ENCODE peak calls at places on chromosome 7, in nine cellular contexts. H is suprapubic skin, Q is ovary, S is H1, V is SK-N-SH, O is HepG2, U is stomach, F is A549, K is sigmoid colon. T is an unnamed sample.

GRCh38 chr7:32479574-32480200 is 10.5 kb downstream of the LSM5 start:
- DNase-seq in Q (no peak), K (no peak), V (peak), U (no peak), F (peak), O (peak), H (no peak), S (peak), T (no peak)

GRCh38 chr7:27424749-27425148 is 182.1 kb downstream of the EVX1 start:
- DNase-seq in O (no peak), H (no peak), U (no peak), V (no peak), K (no peak), S (no peak), Q (no peak), F (peak), T (no peak)

GRCh38 chr7:121620953-121621606 is 225.0 kb upstream of the FAM3C start:
- DNase-seq in H (no peak), Q (no peak), U (no peak), O (no peak), S (peak), K (no peak), F (no peak), V (no peak), T (no peak)

GRCh38 chr7:112573302-112574039 is 92.7 kb downstream of the LSMEM1 start:
- DNase-seq in H (no peak), O (no peak), V (no peak), S (no peak), F (no peak), K (no peak), Q (no peak), U (no peak), T (no peak)

GRCh38 chr7:37315752-37316711 is 132.6 kb downstream of the ELMO1 start:
- DNase-seq in F (no peak), Q (no peak), V (no peak), K (peak), S (no peak), U (no peak), H (no peak), O (no peak), T (peak)

GRCh38 chr7:20484366-20484765 is 131.1 kb upstream of the ABCB5 start:
- DNase-seq in V (no peak), Q (no peak), H (no peak), K (no peak), U (no peak), O (no peak), F (no peak), S (no peak), T (no peak)

GRCh38 chr7:139776486-139777303 is 1.1 kb downstream of the HIPK2 start:
- DNase-seq in U (no peak), F (peak), Q (peak), O (peak), H (no peak), V (peak), S (peak), K (no peak), T (no peak)

GRCh38 chr7:112149734-112150133 is 56.5 kb downstream of the DOCK4 start:
- DNase-seq in K (no peak), V (no peak), S (no peak), F (no peak), U (no peak), Q (no peak), O (no peak), H (no peak), T (no peak)

GRCh38 chr7:47314728-47315601 is 266.9 kb downstream of the TNS3 start:
- DNase-seq in O (no peak), V (no peak), F (no peak), Q (peak), S (peak), H (no peak), U (no peak), K (peak), T (no peak)

GRCh38 chr7:139602143-139602722 is 78.7 kb downstream of the CLEC2L start:
- DNase-seq in H (no peak), U (no peak), K (no peak), S (no peak), V (peak), F (peak), Q (no peak), O (peak), T (no peak)

GRCh38 chr7:142894112-142894835 is 8.7 kb upstream of the TRPV6 start:
- DNase-seq in S (no peak), V (no peak), Q (no peak), H (peak), O (no peak), K (no peak), F (no peak), U (no peak), T (no peak)

GRCh38 chr7:28533731-28534531 is 121.6 kb downstream of the CREB5 start:
- DNase-seq in Q (peak), H (no peak), F (peak), V (no peak), U (no peak), K (peak), S (no peak), O (no peak), T (peak)

GRCh38 chr7:3739983-3740382 is 438.9 kb downstream of the SDK1 start:
- DNase-seq in K (no peak), Q (no peak), S (no peak), F (no peak), U (no peak), V (no peak), H (no peak), O (no peak), T (no peak)

GRCh38 chr7:154726368-154726767 is 276.6 kb downstream of the PAXIP1 start:
- DNase-seq in F (no peak), H (no peak), V (no peak), U (no peak), Q (no peak), S (no peak), K (no peak), O (no peak), T (no peak)

GRCh38 chr7:115449689-115450088 is 527.8 kb downstream of the MDFIC start:
- DNase-seq in U (no peak), F (no peak), S (no peak), K (no peak), O (no peak), V (no peak), H (no peak), Q (no peak), T (no peak)

GRCh38 chr7:81608748-81609382 is 161.0 kb downstream of the HGF start:
- DNase-seq in K (no peak), O (no peak), F (peak), S (no peak), H (no peak), V (no peak), Q (no peak), U (no peak), T (no peak)

GRCh38 chr7:2052657-2053048 is 180.1 kb downstream of the MAD1L1 start:
- DNase-seq in Q (no peak), V (no peak), K (no peak), F (no peak), S (no peak), H (no peak), O (no peak), U (no peak), T (no peak)

GRCh38 chr7:107220356-107220755 is 51.6 kb downstream of the HBP1 start:
- DNase-seq in Q (no peak), O (no peak), F (no peak), V (no peak), H (no peak), K (no peak), S (no peak), U (no peak), T (no peak)

GRCh38 chr7:151871904-151872303 is 5.0 kb downstream of the PRKAG2 start:
- DNase-seq in Q (no peak), K (no peak), V (no peak), F (peak), S (no peak), O (no peak), U (no peak), H (no peak), T (no peak)

GRCh38 chr7:116777613-116778380 is 84.6 kb upstream of the CAPZA2 start:
- DNase-seq in S (no peak), F (no peak), Q (no peak), V (no peak), O (no peak), H (no peak), U (no peak), K (no peak), T (no peak)

GRCh38 chr7:33868151-33868550 is 37.2 kb upstream of the BMPER start:
- DNase-seq in K (no peak), Q (no peak), S (no peak), U (no peak), V (peak), H (no peak), O (no peak), F (no peak), T (no peak)

GRCh38 chr7:151598045-151598444 is 78.3 kb upstream of the RHEB start:
- DNase-seq in O (peak), Q (no peak), F (no peak), V (no peak), S (no peak), H (no peak), U (no peak), K (no peak), T (no peak)

GRCh38 chr7:98051118-98051744 is 55.4 kb upstream of the LMTK2 start:
- DNase-seq in O (peak), Q (no peak), U (peak), H (peak), S (peak), V (peak), K (no peak), F (no peak), T (peak)

GRCh38 chr7:158959954-158960353 is 103.6 kb downstream of the DYNC2I1 start:
- DNase-seq in V (no peak), H (no peak), S (no peak), F (no peak), U (no peak), Q (no peak), O (no peak), K (no peak), T (no peak)

GRCh38 chr7:90180011-90180585 is 25.8 kb downstream of the STEAP1 start:
- DNase-seq in Q (no peak), O (peak), K (no peak), U (no peak), F (peak), H (no peak), V (no peak), S (no peak), T (no peak)

GRCh38 chr7:37942934-37943610 is 22.6 kb downstream of the EPDR1 start:
- DNase-seq in F (peak), V (peak), Q (peak), U (no peak), S (peak), H (no peak), K (peak), O (peak), T (peak)

GRCh38 chr7:91772100-91772794 is 108.3 kb downstream of the MTERF1 start:
- DNase-seq in S (no peak), V (no peak), U (no peak), Q (no peak), F (no peak), K (no peak), O (no peak), H (no peak), T (no peak)

GRCh38 chr7:20798081-20798693 is 11.5 kb upstream of the SP8 start:
- DNase-seq in H (no peak), Q (no peak), K (no peak), U (peak), S (peak), V (peak), F (peak), O (no peak), T (peak)

GRCh38 chr7:68729361-68729760 is 868.9 kb upstream of the AUTS2 start:
- DNase-seq in O (no peak), Q (no peak), V (no peak), K (no peak), F (no peak), S (no peak), U (no peak), H (no peak), T (no peak)

GRCh38 chr7:114370177-114370576 is 44.4 kb upstream of the FOXP2 start:
- DNase-seq in H (no peak), Q (no peak), V (no peak), F (no peak), S (no peak), K (no peak), O (no peak), U (no peak), T (no peak)

GRCh38 chr7:40804477-40805215 is 669.8 kb downstream of the SUGCT start:
- DNase-seq in V (no peak), O (no peak), U (no peak), H (no peak), F (no peak), S (no peak), Q (no peak), K (no peak), T (no peak)

GRCh38 chr7:102287082-102287464 is 405 bp downstream of the SH2B2 start:
- DNase-seq in F (no peak), S (no peak), K (no peak), Q (peak), O (no peak), H (no peak), U (no peak), V (peak), T (no peak)

GRCh38 chr7:37234928-37235327 is 213.7 kb downstream of the ELMO1 start:
- DNase-seq in V (peak), O (peak), F (peak), Q (no peak), K (no peak), U (no peak), H (no peak), S (no peak), T (no peak)

GRCh38 chr7:23020742-23021401 is 6.9 kb upstream of the HYCC1 start:
- DNase-seq in U (no peak), F (peak), S (no peak), V (no peak), K (peak), O (no peak), H (no peak), Q (no peak), T (no peak)

GRCh38 chr7:137073571-137074325 is 205.3 kb downstream of the CHRM2 start:
- DNase-seq in H (no peak), S (no peak), K (no peak), Q (no peak), U (no peak), F (no peak), V (no peak), O (no peak), T (no peak)

GRCh38 chr7:104541897-104542296 is 213.5 kb downstream of the LHFPL3 start:
- DNase-seq in V (no peak), H (no peak), O (no peak), Q (no peak), S (no peak), U (no peak), K (no peak), F (no peak), T (no peak)

GRCh38 chr7:124811341-124811740 is 45.7 kb upstream of the GPR37 start:
- DNase-seq in U (no peak), O (no peak), S (no peak), F (no peak), Q (no peak), V (no peak), K (no peak), H (no peak), T (no peak)

GRCh38 chr7:131071786-131072504 is 255.7 kb upstream of the MKLN1 start:
- DNase-seq in F (peak), K (no peak), V (peak), O (no peak), Q (peak), U (peak), H (no peak), S (no peak), T (no peak)
- H3K4me3 ChIP-seq in F (no peak), K (no peak), V (peak), O (no peak), Q (no peak), U (no peak), H (peak), S (no peak), T (no peak)

GRCh38 chr7:5692112-5692844 is 89.2 kb downstream of the RNF216 start:
- DNase-seq in H (peak), U (peak), S (no peak), F (peak), Q (peak), O (peak), K (peak), V (peak), T (peak)
- TF ChIP-seq EP300 in H (no peak), U (no peak), S (no peak), F (peak), Q (no peak), O (no peak), K (no peak), V (no peak), T (peak)

GRCh38 chr7:108456845-108457540 is 757 bp upstream of the NRCAM start:
- DNase-seq in U (no peak), K (no peak), V (no peak), O (no peak), Q (no peak), F (no peak), H (no peak), S (no peak), T (no peak)
- H3K4me3 ChIP-seq in U (peak), K (peak), V (peak), O (no peak), Q (peak), F (peak), H (peak), S (peak), T (peak)

GRCh38 chr7:16028103-16028502 is 341.6 kb upstream of the MEOX2 start:
- DNase-seq in U (no peak), V (no peak), S (no peak), O (no peak), H (no peak), K (no peak), F (no peak), Q (no peak), T (no peak)
- TF ChIP-seq EP300 in U (no peak), V (no peak), S (no peak), O (no peak), H (no peak), K (no peak), F (no peak), Q (no peak), T (no peak)

DNA sequence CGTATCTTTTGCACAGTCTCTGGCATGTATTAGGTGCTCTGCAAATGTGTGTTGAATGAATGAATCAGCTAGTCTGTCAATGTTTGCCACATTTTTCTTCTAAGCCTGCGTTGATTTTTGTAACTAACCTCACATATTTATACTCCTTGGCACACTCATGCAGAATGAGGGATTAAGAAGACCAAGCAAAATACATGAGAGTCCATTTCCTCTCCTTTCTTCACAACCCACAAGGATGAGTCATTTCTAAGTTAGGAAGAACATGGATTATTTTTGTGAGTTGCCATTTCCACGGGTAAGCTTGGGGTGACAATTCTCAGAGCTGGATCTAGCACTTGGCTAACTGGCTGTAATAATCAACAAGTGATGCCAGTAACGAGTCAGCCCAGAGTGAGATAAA is 158.8 kb downstream of the TWIST1 start:
- DNase-seq in U (no peak), H (no peak), F (no peak), S (no peak), O (no peak), Q (no peak), K (no peak), V (no peak), T (no peak)
- H3K4me3 ChIP-seq in U (no peak), H (no peak), F (no peak), S (no peak), O (no peak), Q (no peak), K (no peak), V (no peak), T (no peak)

DNA sequence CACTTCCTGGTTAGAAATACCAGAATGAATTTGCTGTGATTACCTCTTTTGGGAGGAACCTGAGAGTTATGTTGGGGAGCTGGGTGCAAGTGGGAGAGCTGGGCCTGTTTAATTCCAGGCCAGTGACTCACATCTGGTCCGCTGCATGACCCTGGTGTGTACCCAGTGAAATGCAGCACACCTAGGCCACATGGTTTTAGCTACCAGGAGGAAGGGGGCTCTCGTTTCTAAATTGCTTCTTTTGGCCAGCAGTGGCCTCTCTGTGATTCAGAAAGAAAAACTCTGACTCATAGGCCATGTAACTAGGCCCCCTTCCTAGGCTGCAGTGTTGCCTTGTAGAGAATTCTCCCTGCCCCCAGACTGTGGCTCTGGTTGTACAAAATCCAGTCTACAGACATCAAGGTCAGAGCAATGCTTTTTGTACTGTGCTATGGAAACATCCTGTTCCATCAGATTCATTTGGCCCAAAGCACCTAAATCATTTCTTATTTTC is 6.7 kb downstream of the AGFG2 start:
- DNase-seq in H (no peak), K (peak), O (peak), S (no peak), V (peak), F (peak), U (no peak), Q (peak), T (peak)
- TF ChIP-seq EP300 in H (no peak), K (no peak), O (peak), S (no peak), V (peak), F (peak), U (no peak), Q (no peak), T (no peak)

GRCh38 chr7:73716318-73716890 is 3.1 kb downstream of the STX1A start:
- DNase-seq in V (no peak), Q (no peak), F (peak), O (no peak), K (no peak), S (no peak), U (no peak), H (no peak), T (no peak)

GRCh38 chr7:73717991-73718405 is 1.5 kb downstream of the STX1A start:
- DNase-seq in H (no peak), V (no peak), S (no peak), K (no peak), F (no peak), U (no peak), O (no peak), Q (no peak), T (peak)

GRCh38 chr7:73717025-73717807 is 2.3 kb downstream of the STX1A start:
- DNase-seq in F (no peak), O (no peak), U (no peak), K (peak), Q (no peak), H (no peak), V (no peak), S (no peak), T (no peak)

GRCh38 chr7:73718438-73718881 is 1.0 kb downstream of the STX1A start:
- DNase-seq in U (no peak), S (no peak), Q (no peak), F (no peak), K (no peak), H (no peak), O (no peak), V (peak), T (no peak)

DNA sequence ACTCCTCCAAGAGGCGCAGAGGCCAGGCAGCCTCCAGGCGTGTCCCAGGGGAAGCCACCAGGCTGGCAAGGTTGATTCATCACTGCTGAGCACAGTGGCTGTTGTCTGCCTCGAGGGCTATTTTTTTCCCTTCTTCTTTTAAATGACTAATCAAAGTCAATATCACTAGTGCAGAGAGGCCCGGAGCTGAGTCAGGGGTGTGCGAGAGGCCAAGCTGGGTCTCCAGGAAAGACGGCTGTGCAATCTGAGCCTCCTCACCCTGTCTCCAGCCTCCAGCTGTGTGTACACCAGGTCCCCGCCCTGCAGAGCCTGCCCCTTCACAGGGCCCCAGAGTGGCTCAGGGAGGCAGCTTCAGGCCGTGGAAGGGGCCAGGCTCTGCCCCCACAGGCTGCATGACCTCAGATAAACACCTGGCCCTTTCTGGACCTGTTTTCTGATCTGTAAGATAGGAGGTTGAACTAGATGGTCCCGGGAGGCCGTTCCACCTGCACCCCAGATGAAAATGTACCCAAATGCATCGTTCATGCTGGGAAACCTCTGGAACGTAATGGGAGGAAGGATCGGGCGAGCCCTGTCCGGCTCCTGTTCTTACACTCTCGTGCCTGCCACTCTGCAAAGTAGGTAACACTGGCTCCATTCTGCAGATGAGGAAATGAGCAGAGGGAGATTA is 3.7 kb downstream of the STX1A start:
- DNase-seq in F (peak), S (no peak), V (no peak), H (no peak), Q (no peak), K (no peak), U (peak), O (peak), T (no peak)
- H3K4me3 ChIP-seq in F (peak), S (no peak), V (no peak), H (no peak), Q (no peak), K (no peak), U (no peak), O (no peak), T (no peak)